ENCODE peak calls at places on chromosomes 16 and 17, in six cellular contexts. Q, W, X, D, N and S are unnamed samples.

GRCh38 chr16:27721548-27722265 is 171.8 kb downstream of the KATNIP start:
- DNase-seq in D (peak; percentile 89), X (no peak), Q (peak; percentile 78), W (peak; percentile 83), N (peak; percentile 86), S (peak; percentile 77)

GRCh38 chr17:57732062-57732461 is 13.0 kb downstream of the CCDC182 start:
- DNase-seq in Q (no peak), X (no peak), D (no peak), N (peak; percentile 35), W (no peak), S (no peak)

GRCh38 chr17:59851431-59852375 is 41.0 kb downstream of the TUBD1 start:
- DNase-seq in W (no peak), X (no peak), D (peak; percentile 95), N (peak; percentile 61), Q (peak; percentile 99), S (no peak)

GRCh38 chr17:76841776-76842405 is 26.3 kb upstream of the MGAT5B start:
- DNase-seq in N (no peak), D (no peak), W (no peak), Q (no peak), X (peak; percentile 74), S (no peak)

GRCh38 chr17:12070561-12070960 is 49.9 kb downstream of the MAP2K4 start:
- DNase-seq in N (no peak), Q (peak; percentile 89), W (no peak), D (no peak), X (no peak), S (no peak)

GRCh38 chr17:72632026-72632684 is 460.3 kb downstream of the SLC39A11 start:
- DNase-seq in D (no peak), N (no peak), W (no peak), Q (no peak), X (no peak), S (no peak)

GRCh38 chr17:13601776-13602551 is at the start of gene HS3ST3A1:
- DNase-seq in N (peak; percentile 74), Q (peak; percentile 82), D (peak; percentile 78), W (peak; percentile 49), X (peak; percentile 96), S (peak; percentile 33)

GRCh38 chr17:3918372-3919122 is 2.3 kb upstream of the P2RX1 start:
- DNase-seq in N (no peak), Q (no peak), W (no peak), D (no peak), X (no peak), S (no peak)

GRCh38 chr17:67132366-67132765 is 88.0 kb downstream of the CACNG1 start:
- DNase-seq in W (no peak), Q (no peak), D (no peak), X (no peak), N (no peak), S (no peak)

GRCh38 chr17:75032896-75033294 is 13.9 kb downstream of the ATP5PD start:
- DNase-seq in W (no peak), N (peak; percentile 47), X (no peak), Q (no peak), D (no peak), S (no peak)

GRCh38 chr16:9191274-9191850 is 99.9 kb downstream of the HAPSTR1 start:
- DNase-seq in N (no peak), Q (no peak), D (no peak), W (no peak), X (no peak), S (no peak)

GRCh38 chr16:4200781-4201137 is 41.1 kb downstream of the SRL start:
- DNase-seq in X (no peak), N (no peak), W (no peak), Q (peak; percentile 51), D (no peak), S (no peak)

GRCh38 chr17:35713069-35713728 is 18.2 kb upstream of the RASL10B start:
- DNase-seq in X (peak; percentile 64), D (no peak), N (no peak), Q (peak; percentile 94), W (no peak), S (no peak)

GRCh38 chr16:89049484-89050118 is 44.1 kb upstream of the ACSF3 start:
- DNase-seq in Q (no peak), X (no peak), D (peak; percentile 34), N (no peak), W (peak; percentile 34), S (peak; percentile 12)

GRCh38 chr17:40025991-40026815 is 11.0 kb downstream of the CSF3 start:
- DNase-seq in N (peak; percentile 34), Q (no peak), D (no peak), W (no peak), X (no peak), S (no peak)

GRCh38 chr16:1309888-1310831 is 724 bp downstream of the UBE2I start:
- DNase-seq in W (peak; percentile 82), Q (peak; percentile 45), D (peak; percentile 89), N (peak; percentile 89), X (no peak), S (peak; percentile 59)

GRCh38 chr17:59643159-59643857 is 23.6 kb downstream of the CLTC start:
- DNase-seq in Q (peak; percentile 61), N (no peak), X (peak; percentile 14), W (no peak), D (no peak), S (no peak)

GRCh38 chr17:4179071-4179470 is 36.1 kb downstream of the CYB5D2 start:
- DNase-seq in D (no peak), X (no peak), W (no peak), Q (no peak), N (no peak), S (no peak)

GRCh38 chr16:83928341-83929055 is 24.5 kb upstream of the OSGIN1 start:
- DNase-seq in Q (peak; percentile 85), X (peak; percentile 28), N (no peak), D (no peak), W (no peak), S (no peak)

GRCh38 chr17:47692137-47692894 is 1.6 kb upstream of the TBKBP1 start:
- DNase-seq in X (no peak), N (no peak), Q (no peak), D (no peak), W (no peak), S (no peak)

GRCh38 chr16:4500283-4500682 is 24.1 kb downstream of the HMOX2 start:
- DNase-seq in D (no peak), Q (peak; percentile 88), N (no peak), X (peak; percentile 85), W (no peak), S (no peak)

GRCh38 chr16:48511071-48511540 is 98.9 kb downstream of the N4BP1 start:
- DNase-seq in W (no peak), N (no peak), X (peak; percentile 77), Q (peak; percentile 68), D (peak; percentile 63), S (no peak)

GRCh38 chr17:64004903-64005733 is 7.0 kb downstream of the PRR29 start:
- DNase-seq in Q (no peak), D (peak; percentile 59), X (no peak), N (no peak), W (no peak), S (no peak)

GRCh38 chr17:61464121-61464905 is 12.1 kb downstream of the TBX4 start:
- DNase-seq in N (no peak), Q (no peak), D (peak; percentile 48), X (no peak), W (no peak), S (no peak)
- H3K27me3 ChIP-seq in N (no peaks in the 10 kb centered on the region), Q (peaks cover 43% of the 10 kb centered on the region), D (peaks cover 10% of the 10 kb centered on the region), X (peaks cover 23% of the 10 kb centered on the region), W (peaks cover 18% of the 10 kb centered on the region), S (peaks cover 75% of the 10 kb centered on the region)

DNA sequence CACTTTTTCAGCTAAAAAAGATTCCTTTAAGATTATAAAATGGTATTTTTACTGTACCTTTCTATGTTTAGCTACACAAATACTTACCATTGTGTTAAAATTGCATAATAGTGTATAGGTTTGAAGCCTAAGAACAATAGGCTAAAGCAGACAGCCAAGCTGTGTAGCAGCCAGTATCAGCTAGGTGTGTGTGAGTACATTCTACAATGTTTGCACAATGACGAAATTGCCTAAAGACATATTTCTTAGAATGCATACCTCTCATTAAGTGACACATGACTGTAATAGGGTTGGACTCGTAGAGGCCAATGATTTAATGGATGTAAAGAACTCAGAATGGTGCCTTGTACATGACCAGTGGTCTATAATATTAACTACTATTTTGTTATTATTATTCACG is 1.9 kb upstream of the MT1B start:
- DNase-seq in Q (no peak), D (no peak), N (no peak), X (no peak), W (no peak), S (no peak)
- H3K27me3 ChIP-seq in Q (peaks cover 82% of the 10 kb centered on the region), D (no peaks in the 10 kb centered on the region), N (no peaks in the 10 kb centered on the region), X (peaks cover 44% of the 10 kb centered on the region), W (no peaks in the 10 kb centered on the region), S (peaks cover 66% of the 10 kb centered on the region)

GRCh38 chr16:54938351-54939346 is 8.0 kb downstream of the IRX5 start:
- DNase-seq in N (no peak), X (peak; percentile 39), Q (no peak), W (no peak), D (no peak), S (no peak)

GRCh38 chr16:54937673-54938350 is 7.1 kb downstream of the IRX5 start:
- DNase-seq in X (no peak), Q (no peak), D (no peak), W (no peak), N (no peak), S (no peak)

GRCh38 chr16:54939537-54940278 is 9.0 kb downstream of the IRX5 start:
- DNase-seq in D (no peak), N (no peak), Q (no peak), X (peak; percentile 33), W (no peak), S (no peak)

GRCh38 chr16:54942353-54942943 is 11.8 kb downstream of the IRX5 start:
- DNase-seq in Q (no peak), X (no peak), W (no peak), N (no peak), D (no peak), S (no peak)

GRCh38 chr16:54940279-54940604 is 9.6 kb downstream of the IRX5 start:
- DNase-seq in Q (no peak), N (no peak), W (no peak), X (no peak), D (no peak), S (no peak)
- H3K27me3 ChIP-seq in Q (peaks cover 74% of the 10 kb centered on the region), N (no peaks in the 10 kb centered on the region), W (no peaks in the 10 kb centered on the region), X (peaks cover 54% of the 10 kb centered on the region), D (peaks cover 46% of the 10 kb centered on the region), S (peaks cover 83% of the 10 kb centered on the region)

DNA sequence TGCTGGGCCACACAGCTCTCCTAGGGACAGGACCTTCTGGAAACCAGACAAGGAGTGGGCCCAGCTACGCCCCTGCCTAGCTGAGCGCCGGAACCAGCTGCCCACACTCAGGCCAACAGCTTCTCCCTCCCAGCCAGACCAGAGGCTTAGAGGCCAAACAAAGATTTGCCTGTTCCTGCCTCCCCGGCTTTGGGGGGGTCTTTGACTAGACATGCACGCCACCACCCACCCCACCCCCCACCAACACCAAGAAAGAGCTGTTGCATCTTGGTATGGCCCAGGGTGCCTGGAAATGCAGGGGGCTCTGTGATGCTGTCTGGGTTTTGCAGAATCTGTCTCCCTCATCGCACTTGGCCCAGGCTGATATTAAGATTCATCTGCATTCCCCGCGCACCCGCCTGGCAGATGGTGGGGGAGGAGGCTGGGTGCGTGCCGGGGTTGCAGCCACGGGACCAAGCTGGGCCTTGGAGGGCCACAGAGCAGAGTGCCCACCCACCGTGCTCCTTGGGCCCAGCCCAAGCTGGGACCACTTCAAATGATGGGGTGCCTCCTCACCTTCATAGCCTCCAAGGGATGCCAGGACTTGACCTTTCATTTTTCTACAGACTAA is 1.3 kb upstream of the NXPH3 start:
- DNase-seq in W (peak; percentile 46), Q (no peak), X (no peak), D (no peak), N (no peak), S (no peak)
- H3K27me3 ChIP-seq in W (no peaks in the 10 kb centered on the region), Q (peaks cover 65% of the 10 kb centered on the region), X (no peaks in the 10 kb centered on the region), D (no peaks in the 10 kb centered on the region), N (no peaks in the 10 kb centered on the region), S (no peaks in the 10 kb centered on the region)